ENCODE peak calls at places on chromosomes 7 and 10, in four cellular contexts. P is amniotic stem cell; I is omental fat pad; B is activated CD8-positive, alpha-beta memory T cell treated with anti-CD3 and anti-CD28 coated beads for 48 hours. T is an unnamed sample.

GRCh38 chr7:10802526-10802925 is 171.1 kb upstream of the PHF14 start:
- DNase-seq in P (no peak), B (no peak), I (no peak), T (no peak)

GRCh38 chr10:127190427-127190826 is 6.0 kb downstream of the INSYN2A start:
- DNase-seq in P (no peak), I (no peak), B (no peak), T (no peak)

GRCh38 chr7:17679427-17679826 is 260.9 kb downstream of the SNX13 start:
- DNase-seq in B (no peak), I (no peak), P (no peak), T (no peak)

GRCh38 chr7:132577206-132578049 is 1.2 kb upstream of the PLXNA4 start:
- DNase-seq in I (no peak), P (peak; percentile 11), B (no peak), T (peak; percentile 7)

GRCh38 chr10:18179901-18180300 is 39.7 kb downstream of the CACNB2 start:
- DNase-seq in P (peak; percentile 75), B (no peak), I (no peak), T (peak; percentile 38)

GRCh38 chr10:18140957-18141888 is 999 bp downstream of the CACNB2 start:
- DNase-seq in P (no peak), B (no peak), I (no peak), T (no peak)

GRCh38 chr10:788796-789748 is 99.6 kb upstream of the DIP2C start:
- DNase-seq in P (no peak), I (no peak), B (no peak), T (peak; percentile 48)

GRCh38 chr7:130441408-130441854 is 615 bp upstream of the CEP41 start:
- DNase-seq in P (no peak), I (no peak), B (no peak), T (no peak)

GRCh38 chr7:24407965-24408364 is 124.0 kb downstream of the NPY start:
- DNase-seq in B (no peak), I (no peak), P (no peak), T (no peak)

GRCh38 chr7:39910108-39910869 is 39.8 kb upstream of the CDK13 start:
- DNase-seq in B (no peak), I (no peak), P (no peak), T (no peak)

GRCh38 chr7:155483868-155484325 is 26.0 kb downstream of the EN2 start:
- DNase-seq in P (no peak), B (no peak), I (no peak), T (no peak)

GRCh38 chr7:23333671-23334246 is 34.6 kb downstream of the MALSU1 start:
- DNase-seq in I (no peak), P (peak; percentile 64), B (no peak), T (peak; percentile 72)

GRCh38 chr10:131215776-131216175 is 95.7 kb downstream of the TCERG1L start:
- DNase-seq in B (no peak), I (no peak), P (no peak), T (no peak)

GRCh38 chr7:11830582-11831382 is 1.2 kb downstream of the THSD7A start:
- DNase-seq in P (no peak), B (no peak), I (no peak), T (no peak)